ENCODE peak calls at places on chromosome 4, in seven cellular contexts. One of them, this sample, is unnamed.
A peak's percentile ranks its signal among the peaks of the same experiment; 100 is the strongest.

GRCh38 chr4:87497586-87497985 is 31.6 kb downstream of the SPARCL1 start:
- DNase-seq in K562: no peak
- DNase-seq in fibroblast of lung: peak; percentile 24
- DNase-seq in neural progenitor cell: no peak
- DNase-seq in astrocyte: no peak
- DNase-seq in endothelial cell of umbilical vein: no peak
- DNase-seq in GM23248: no peak
- DNase-seq in this sample: no peak

GRCh38 chr4:48046059-48046458 is 29.5 kb downstream of the NIPAL1 start:
- DNase-seq in K562: no peak
- DNase-seq in neural progenitor cell: no peak
- DNase-seq in GM23248: no peak
- DNase-seq in fibroblast of lung: no peak
- DNase-seq in astrocyte: no peak
- DNase-seq in endothelial cell of umbilical vein: no peak
- DNase-seq in this sample: no peak

GRCh38 chr4:21709031-21709430 is 239.5 kb downstream of the KCNIP4 start:
- DNase-seq in K562: no peak
- DNase-seq in GM23248: no peak
- DNase-seq in astrocyte: no peak
- DNase-seq in endothelial cell of umbilical vein: peak; percentile 62
- DNase-seq in neural progenitor cell: no peak
- DNase-seq in fibroblast of lung: no peak
- DNase-seq in this sample: no peak

GRCh38 chr4:112170451-112170993 is 25.3 kb downstream of the FAM241A start:
- DNase-seq in endothelial cell of umbilical vein: peak; percentile 74
- DNase-seq in K562: peak; percentile 84
- DNase-seq in GM23248: peak; percentile 96
- DNase-seq in neural progenitor cell: no peak
- DNase-seq in fibroblast of lung: peak; percentile 93
- DNase-seq in astrocyte: peak; percentile 68
- DNase-seq in this sample: no peak

GRCh38 chr4:85823295-85823694 is 348.3 kb downstream of the ARHGAP24 start:
- DNase-seq in GM23248: peak; percentile 73
- DNase-seq in neural progenitor cell: no peak
- DNase-seq in fibroblast of lung: peak; percentile 83
- DNase-seq in astrocyte: no peak
- DNase-seq in K562: peak; percentile 38
- DNase-seq in endothelial cell of umbilical vein: peak; percentile 67
- DNase-seq in this sample: no peak

GRCh38 chr4:7823416-7823824 is 116.2 kb downstream of the AFAP1 start:
- DNase-seq in endothelial cell of umbilical vein: peak; percentile 66
- DNase-seq in astrocyte: no peak
- DNase-seq in K562: no peak
- DNase-seq in GM23248: peak; percentile 46
- DNase-seq in neural progenitor cell: no peak
- DNase-seq in fibroblast of lung: peak; percentile 57
- DNase-seq in this sample: no peak

GRCh38 chr4:95428216-95429085 is 120.3 kb downstream of the UNC5C start:
- DNase-seq in astrocyte: no peak
- DNase-seq in neural progenitor cell: peak; percentile 24
- DNase-seq in GM23248: peak; percentile 1
- DNase-seq in fibroblast of lung: peak; percentile 9
- DNase-seq in K562: no peak
- DNase-seq in endothelial cell of umbilical vein: no peak
- DNase-seq in this sample: no peak

GRCh38 chr4:17081157-17081556 is 182.7 kb upstream of the LDB2 start:
- DNase-seq in neural progenitor cell: no peak
- DNase-seq in astrocyte: no peak
- DNase-seq in fibroblast of lung: no peak
- DNase-seq in endothelial cell of umbilical vein: no peak
- DNase-seq in GM23248: no peak
- DNase-seq in K562: no peak
- DNase-seq in this sample: no peak

GRCh38 chr4:64195582-64195981 is 213.7 kb downstream of the TECRL start:
- DNase-seq in endothelial cell of umbilical vein: no peak
- DNase-seq in fibroblast of lung: no peak
- DNase-seq in GM23248: no peak
- DNase-seq in astrocyte: no peak
- DNase-seq in neural progenitor cell: no peak
- DNase-seq in K562: no peak
- DNase-seq in this sample: no peak

GRCh38 chr4:64520393-64520792 is 111.1 kb upstream of the TECRL start:
- DNase-seq in neural progenitor cell: no peak
- DNase-seq in astrocyte: no peak
- DNase-seq in GM23248: no peak
- DNase-seq in endothelial cell of umbilical vein: no peak
- DNase-seq in fibroblast of lung: no peak
- DNase-seq in K562: no peak
- DNase-seq in this sample: no peak

GRCh38 chr4:175350246-175350645 is 432.1 kb downstream of the ADAM29 start:
- DNase-seq in neural progenitor cell: no peak
- DNase-seq in GM23248: no peak
- DNase-seq in fibroblast of lung: no peak
- DNase-seq in K562: no peak
- DNase-seq in endothelial cell of umbilical vein: no peak
- DNase-seq in astrocyte: no peak
- DNase-seq in this sample: no peak

GRCh38 chr4:83074086-83074704 is 39.2 kb downstream of the COPS4 start:
- DNase-seq in K562: peak; percentile 70
- DNase-seq in astrocyte: peak; percentile 67
- DNase-seq in fibroblast of lung: peak; percentile 88
- DNase-seq in GM23248: peak; percentile 83
- DNase-seq in neural progenitor cell: peak; percentile 74
- DNase-seq in endothelial cell of umbilical vein: peak; percentile 72
- DNase-seq in this sample: peak; percentile 53

GRCh38 chr4:89765966-89766365 is 71.0 kb downstream of the SNCA start:
- DNase-seq in endothelial cell of umbilical vein: peak; percentile 65
- DNase-seq in fibroblast of lung: peak; percentile 92
- DNase-seq in GM23248: peak; percentile 68
- DNase-seq in astrocyte: peak; percentile 88
- DNase-seq in neural progenitor cell: no peak
- DNase-seq in K562: no peak
- DNase-seq in this sample: no peak

GRCh38 chr4:16329132-16329796 is 103.0 kb upstream of the TAPT1 start:
- DNase-seq in endothelial cell of umbilical vein: no peak
- DNase-seq in astrocyte: peak; percentile 63
- DNase-seq in K562: no peak
- DNase-seq in fibroblast of lung: no peak
- DNase-seq in neural progenitor cell: no peak
- DNase-seq in GM23248: peak; percentile 0
- DNase-seq in this sample: no peak

GRCh38 chr4:108143515-108143914 is 25.2 kb downstream of the LEF1 start:
- DNase-seq in endothelial cell of umbilical vein: no peak
- DNase-seq in GM23248: no peak
- DNase-seq in neural progenitor cell: no peak
- DNase-seq in K562: no peak
- DNase-seq in fibroblast of lung: no peak
- DNase-seq in astrocyte: no peak
- DNase-seq in this sample: no peak

GRCh38 chr4:25658777-25659176 is 3.1 kb downstream of the SLC34A2 start:
- DNase-seq in fibroblast of lung: no peak
- DNase-seq in K562: no peak
- DNase-seq in endothelial cell of umbilical vein: no peak
- DNase-seq in astrocyte: no peak
- DNase-seq in neural progenitor cell: no peak
- DNase-seq in GM23248: no peak
- DNase-seq in this sample: no peak

GRCh38 chr4:101419324-101420135 is 72.2 kb upstream of the PPP3CA start:
- DNase-seq in fibroblast of lung: peak; percentile 46
- DNase-seq in GM23248: no peak
- DNase-seq in astrocyte: peak; percentile 75
- DNase-seq in K562: no peak
- DNase-seq in neural progenitor cell: peak; percentile 72
- DNase-seq in endothelial cell of umbilical vein: peak; percentile 94
- DNase-seq in this sample: no peak

GRCh38 chr4:140684314-140684713 is 71.9 kb downstream of the TBC1D9 start:
- DNase-seq in fibroblast of lung: no peak
- DNase-seq in endothelial cell of umbilical vein: no peak
- DNase-seq in neural progenitor cell: no peak
- DNase-seq in astrocyte: no peak
- DNase-seq in K562: no peak
- DNase-seq in GM23248: no peak
- DNase-seq in this sample: no peak

GRCh38 chr4:3223986-3224748 is 24.8 kb upstream of the MSANTD1 start:
- DNase-seq in astrocyte: no peak
- DNase-seq in fibroblast of lung: no peak
- DNase-seq in neural progenitor cell: no peak
- DNase-seq in GM23248: no peak
- DNase-seq in K562: no peak
- DNase-seq in endothelial cell of umbilical vein: no peak
- DNase-seq in this sample: no peak

GRCh38 chr4:94408549-94409374 is 43.0 kb upstream of the PDLIM5 start:
- DNase-seq in endothelial cell of umbilical vein: no peak
- DNase-seq in fibroblast of lung: peak; percentile 48
- DNase-seq in K562: peak; percentile 36
- DNase-seq in GM23248: peak; percentile 55
- DNase-seq in neural progenitor cell: no peak
- DNase-seq in astrocyte: peak; percentile 79
- DNase-seq in this sample: no peak

GRCh38 chr4:98314791-98315565 is 53.8 kb downstream of the RAP1GDS1 start:
- DNase-seq in neural progenitor cell: no peak
- DNase-seq in fibroblast of lung: no peak
- DNase-seq in astrocyte: peak; percentile 46
- DNase-seq in GM23248: peak; percentile 44
- DNase-seq in K562: no peak
- DNase-seq in endothelial cell of umbilical vein: no peak
- DNase-seq in this sample: no peak

GRCh38 chr4:47390438-47391125 is 72.9 kb downstream of the COMMD8 start:
- DNase-seq in neural progenitor cell: no peak
- DNase-seq in fibroblast of lung: no peak
- DNase-seq in GM23248: no peak
- DNase-seq in endothelial cell of umbilical vein: no peak
- DNase-seq in astrocyte: no peak
- DNase-seq in K562: no peak
- DNase-seq in this sample: no peak

GRCh38 chr4:128349921-128350320 is 62.3 kb upstream of the PGRMC2 start:
- DNase-seq in GM23248: peak; percentile 76
- DNase-seq in neural progenitor cell: no peak
- DNase-seq in endothelial cell of umbilical vein: no peak
- DNase-seq in astrocyte: peak; percentile 77
- DNase-seq in K562: peak; percentile 42
- DNase-seq in fibroblast of lung: peak; percentile 96
- DNase-seq in this sample: no peak

DNA sequence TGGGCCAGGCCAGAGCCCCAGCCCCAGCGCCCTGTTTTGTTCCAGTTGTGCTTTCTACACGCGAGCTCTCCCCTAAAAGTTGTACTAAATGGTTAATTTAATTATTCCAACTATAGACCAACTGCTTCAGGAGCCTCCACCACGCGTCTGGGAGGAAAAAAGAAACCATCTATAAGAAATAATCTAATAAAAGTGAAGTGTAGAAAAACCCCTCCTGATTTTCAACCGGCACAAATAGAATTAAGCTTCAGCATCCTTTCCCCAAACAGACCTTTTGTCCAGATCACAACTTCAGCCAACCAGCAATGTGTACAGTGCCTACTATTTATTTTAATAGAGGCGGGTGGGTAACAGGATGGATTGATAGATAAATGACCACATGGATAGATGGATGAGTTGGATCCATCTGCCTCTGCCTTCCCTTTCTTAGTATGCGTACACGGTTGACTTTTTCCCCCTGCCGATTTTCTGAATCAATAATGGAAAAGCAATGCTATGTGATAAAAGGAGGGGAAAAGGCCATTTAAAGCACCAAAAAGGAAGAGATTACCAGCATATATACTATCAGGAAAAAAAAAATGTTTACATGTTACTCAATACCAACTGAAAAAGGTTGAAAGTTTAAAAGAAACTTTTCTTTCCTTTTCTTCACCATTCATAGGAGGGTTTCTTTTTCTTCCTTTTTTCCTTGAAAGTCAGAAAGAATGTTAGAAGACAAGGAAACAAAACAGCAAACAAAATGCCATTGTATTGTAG is 3.7 kb upstream of the PHOX2B start:
- DNase-seq in fibroblast of lung: no peak
- DNase-seq in neural progenitor cell: no peak
- DNase-seq in astrocyte: no peak
- DNase-seq in K562: no peak
- DNase-seq in endothelial cell of umbilical vein: no peak
- DNase-seq in GM23248: no peak
- DNase-seq in this sample: no peak
- TF ChIP-seq EZH2 in fibroblast of lung: no peak
- TF ChIP-seq EZH2 in neural progenitor cell: peak; percentile 50
- TF ChIP-seq EZH2 in astrocyte: no peak
- TF ChIP-seq EZH2 in K562: no peak
- TF ChIP-seq EZH2 in endothelial cell of umbilical vein: no peak
- TF ChIP-seq EZH2 in GM23248: no peak
- TF ChIP-seq EZH2 in this sample: peak; percentile 33

GRCh38 chr4:145530662-145531061 is 49.0 kb downstream of the SMAD1 start:
- DNase-seq in astrocyte: no peak
- DNase-seq in neural progenitor cell: no peak
- DNase-seq in GM23248: no peak
- DNase-seq in fibroblast of lung: no peak
- DNase-seq in endothelial cell of umbilical vein: no peak
- DNase-seq in K562: no peak
- DNase-seq in this sample: no peak
- H3K27ac ChIP-seq in astrocyte: no peak overlapping the region
- H3K27ac ChIP-seq in neural progenitor cell: no peak overlapping the region
- H3K27ac ChIP-seq in GM23248: no peak overlapping the region
- H3K27ac ChIP-seq in fibroblast of lung: no peak overlapping the region
- H3K27ac ChIP-seq in endothelial cell of umbilical vein: no peak overlapping the region
- H3K27ac ChIP-seq in K562: no peak overlapping the region
- H3K27ac ChIP-seq in this sample: no peak overlapping the region

GRCh38 chr4:102641796-102642195 is 119.0 kb downstream of the MANBA start:
- DNase-seq in GM23248: no peak
- DNase-seq in K562: no peak
- DNase-seq in neural progenitor cell: no peak
- DNase-seq in endothelial cell of umbilical vein: no peak
- DNase-seq in fibroblast of lung: no peak
- DNase-seq in astrocyte: no peak
- DNase-seq in this sample: no peak
- H3K9ac ChIP-seq in GM23248: no peak overlapping the region
- H3K9ac ChIP-seq in K562: no peak overlapping the region
- H3K9ac ChIP-seq in neural progenitor cell: no peak overlapping the region
- H3K9ac ChIP-seq in endothelial cell of umbilical vein: no peak overlapping the region
- H3K9ac ChIP-seq in fibroblast of lung: no peak overlapping the region
- H3K9ac ChIP-seq in astrocyte: no peak overlapping the region
- H3K9ac ChIP-seq in this sample: no peak overlapping the region

DNA sequence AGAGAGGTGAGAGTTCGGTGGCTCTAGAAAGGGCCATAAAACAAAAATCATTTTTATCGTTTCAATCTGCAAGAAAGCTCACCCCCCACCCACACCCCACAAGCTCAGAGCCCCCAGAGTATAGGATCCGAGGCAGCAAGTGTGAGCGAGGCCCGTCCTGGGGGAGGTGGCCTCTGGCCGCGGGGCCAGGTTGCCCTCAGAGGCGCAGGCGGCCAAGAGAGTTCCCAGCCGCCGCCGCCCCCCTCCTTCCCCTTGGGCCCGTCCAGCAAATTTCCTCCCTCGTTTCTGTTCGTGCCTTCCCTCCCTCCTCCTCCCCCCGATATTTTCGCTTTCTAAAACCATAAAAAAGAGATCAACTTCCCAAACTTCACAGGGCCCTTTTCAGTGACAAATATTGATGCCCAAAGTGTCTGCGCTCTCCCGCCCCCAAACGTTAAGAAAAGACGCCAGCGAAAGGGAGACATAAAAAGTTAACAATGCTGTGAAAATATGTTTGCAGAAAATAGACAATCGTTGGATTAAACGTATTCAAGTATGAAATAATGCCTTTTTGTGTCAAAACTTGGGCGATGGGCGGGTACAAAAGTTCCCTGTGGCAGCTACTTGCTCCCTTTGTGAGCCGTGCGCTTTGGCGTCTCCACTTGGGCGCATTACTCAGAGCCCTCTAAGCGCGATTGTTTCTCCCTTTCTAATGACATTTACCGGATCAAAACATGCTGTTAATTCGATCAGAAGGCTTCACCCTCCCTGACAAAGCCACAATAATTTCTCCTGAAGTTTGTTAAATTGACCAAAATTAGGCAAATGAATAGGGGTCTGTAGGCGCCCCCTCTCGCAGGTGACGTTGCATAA is 1.1 kb upstream of the HELT start:
- DNase-seq in K562: no peak
- DNase-seq in neural progenitor cell: peak; percentile 77
- DNase-seq in fibroblast of lung: peak; percentile 40
- DNase-seq in GM23248: peak; percentile 34
- DNase-seq in astrocyte: no peak
- DNase-seq in endothelial cell of umbilical vein: no peak
- DNase-seq in this sample: no peak
- TF ChIP-seq EZH2 in K562: no peak
- TF ChIP-seq EZH2 in neural progenitor cell: peak; percentile 18
- TF ChIP-seq EZH2 in fibroblast of lung: no peak
- TF ChIP-seq EZH2 in GM23248: no peak
- TF ChIP-seq EZH2 in astrocyte: no peak
- TF ChIP-seq EZH2 in endothelial cell of umbilical vein: peak; percentile 51
- TF ChIP-seq EZH2 in this sample: no peak

This sample was measured in SK-N-MC.